ENCODE peak calls at places on chromosomes 2 and 18, in eight cellular contexts. A, Z, D, J, K, X, W and B are unnamed samples.

GRCh38 chr2:19675856-19676460 is 225.8 kb downstream of the TTC32 start:
- DNase-seq in J (no peak), A (no peak), D (no peak), W (no peak), X (no peak), K (no peak), Z (no peak), B (no peak)

GRCh38 chr2:167335627-167336026 is 447.3 kb downstream of the XIRP2 start:
- DNase-seq in D (no peak), A (no peak), X (peak), J (no peak), K (no peak), Z (no peak), W (no peak), B (no peak)

GRCh38 chr2:182066439-182067061 is 80.9 kb downstream of the PPP1R1C start:
- DNase-seq in A (no peak), K (no peak), X (peak), J (no peak), D (no peak), W (no peak), Z (no peak), B (no peak)

GRCh38 chr2:58730764-58731487 is 489.8 kb upstream of the FANCL start:
- DNase-seq in D (no peak), K (no peak), Z (no peak), J (no peak), W (no peak), X (no peak), A (no peak), B (no peak)

GRCh38 chr2:163157891-163158511 is 319.4 kb upstream of the KCNH7 start:
- DNase-seq in Z (no peak), W (no peak), K (no peak), A (no peak), D (no peak), J (no peak), X (peak), B (no peak)

GRCh38 chr2:108583903-108584520 is 49.7 kb downstream of the LIMS1 start:
- DNase-seq in Z (no peak), D (no peak), X (peak), K (peak), W (peak), J (peak), A (no peak), B (peak)

GRCh38 chr2:11305338-11305737 is 39.1 kb downstream of the ROCK2 start:
- DNase-seq in W (no peak), Z (no peak), A (no peak), D (no peak), J (no peak), X (no peak), K (no peak), B (no peak)

GRCh38 chr2:236240228-236240990 is 23.8 kb downstream of the ASB18 start:
- DNase-seq in W (no peak), A (no peak), J (no peak), X (peak), K (no peak), D (no peak), Z (no peak), B (peak)

GRCh38 chr18:49658871-49659378 is 97.1 kb downstream of the LIPG start:
- DNase-seq in X (no peak), Z (no peak), J (no peak), K (no peak), A (no peak), D (no peak), W (no peak), B (no peak)

GRCh38 chr18:62445386-62445917 is 77.4 kb upstream of the ZCCHC2 start:
- DNase-seq in A (no peak), Z (no peak), K (no peak), X (no peak), W (no peak), J (no peak), D (no peak), B (no peak)

GRCh38 chr18:905307-905947 is 756 bp downstream of the ADCYAP1 start:
- DNase-seq in A (no peak), W (no peak), J (no peak), Z (no peak), X (no peak), K (no peak), D (no peak), B (peak)

GRCh38 chr2:174036825-174037224 is 71.7 kb upstream of the SP3 start:
- DNase-seq in X (no peak), W (no peak), J (no peak), Z (no peak), K (no peak), D (no peak), A (no peak), B (no peak)

GRCh38 chr2:1152375-1152774 is 201.7 kb downstream of the SNTG2 start:
- DNase-seq in A (no peak), W (no peak), D (no peak), K (no peak), J (no peak), Z (no peak), X (no peak), B (no peak)

GRCh38 chr2:127576433-127577207 is 41.1 kb downstream of the MYO7B start:
- DNase-seq in K (no peak), J (no peak), X (peak), A (no peak), D (no peak), Z (peak), W (no peak), B (peak)

GRCh38 chr2:98550165-98550564 is 58.1 kb downstream of the COA5 start:
- DNase-seq in Z (no peak), X (no peak), D (no peak), W (no peak), J (no peak), A (no peak), K (no peak), B (no peak)

GRCh38 chr2:215973954-215974699 is 39.2 kb downstream of the MREG start:
- DNase-seq in W (no peak), A (no peak), K (no peak), D (no peak), J (no peak), Z (no peak), X (no peak), B (no peak)

GRCh38 chr2:101116348-101116747 is 34.8 kb downstream of the TBC1D8 start:
- DNase-seq in D (no peak), J (no peak), A (no peak), K (no peak), Z (no peak), X (no peak), W (no peak), B (no peak)

GRCh38 chr2:156589381-156590079 is 153.4 kb downstream of the GPD2 start:
- DNase-seq in A (no peak), K (no peak), W (no peak), X (peak), J (no peak), Z (no peak), D (peak), B (peak)

GRCh38 chr2:124534015-124534414 is 508.9 kb downstream of the CNTNAP5 start:
- DNase-seq in D (no peak), X (no peak), K (no peak), W (no peak), J (no peak), Z (no peak), A (no peak), B (no peak)

GRCh38 chr2:233032551-233033320 is at the start of gene NEU2:
- DNase-seq in X (no peak), K (no peak), D (no peak), J (no peak), A (no peak), Z (no peak), W (no peak), B (no peak)